ENCODE peak calls at places on chromosomes 12 and 14, in nine cellular contexts. P is endodermal cell; E is CD8-positive, alpha-beta T cell; J is lower lobe of right lung; O is suprapubic skin; X is effector memory CD4-positive, alpha-beta T cell; K is left ventricle myocardium inferior; A is esophagus squamous epithelium; I is CD4-positive, alpha-beta memory T cell. H is an unnamed sample.
A peak's percentile ranks its signal among the peaks of the same experiment; 100 is the strongest.

GRCh38 chr14:59123975-59124374 is 64.5 kb upstream of the DAAM1 start:
- DNase-seq in I (no peak), E (no peak), A (no peak), P (no peak), K (no peak), O (no peak), X (no peak), J (no peak), H (no peak)

GRCh38 chr12:6958609-6959375 is 7.6 kb downstream of the PTPN6 start:
- DNase-seq in O (no peak), A (no peak), X (peak; percentile 73), E (peak; percentile 77), J (peak; percentile 52), P (no peak), I (peak; percentile 88), K (peak; percentile 29), H (peak; percentile 59)

GRCh38 chr14:103872492-103873113 is 25.2 kb upstream of the PPP1R13B start:
- DNase-seq in X (no peak), J (no peak), O (no peak), A (no peak), E (peak; percentile 14), I (peak; percentile 24), K (no peak), P (peak; percentile 83), H (no peak)

GRCh38 chr12:131219173-131220006 is 265.7 kb downstream of the ADGRD1 start:
- DNase-seq in K (no peak), X (no peak), A (no peak), O (peak; percentile 48), I (no peak), P (no peak), E (no peak), J (no peak), H (no peak)

GRCh38 chr12:2890388-2891239 is at the start of gene TULP3:
- DNase-seq in J (peak; percentile 98), K (peak; percentile 99), P (peak; percentile 100), I (peak; percentile 98), O (peak; percentile 100), A (peak; percentile 82), X (peak; percentile 98), E (peak; percentile 99), H (peak; percentile 100)

GRCh38 chr12:71397433-71397954 is 42.1 kb upstream of the LGR5 start:
- DNase-seq in E (no peak), O (no peak), J (no peak), K (no peak), P (no peak), I (no peak), X (no peak), A (no peak), H (no peak)

GRCh38 chr12:113860059-113860820 is 105.9 kb downstream of the RBM19 start:
- DNase-seq in I (no peak), A (no peak), P (peak; percentile 84), X (no peak), O (no peak), J (no peak), E (no peak), K (no peak), H (no peak)

GRCh38 chr12:88519802-88520435 is 60.4 kb downstream of the KITLG start:
- DNase-seq in J (no peak), X (no peak), K (no peak), A (no peak), E (no peak), P (no peak), I (no peak), O (no peak), H (no peak)

GRCh38 chr14:68412505-68413496 is 380.1 kb downstream of the ZFP36L1 start:
- DNase-seq in I (no peak), K (no peak), J (no peak), E (no peak), X (no peak), P (no peak), O (no peak), A (no peak), H (no peak)

GRCh38 chr14:54653764-54654469 is 87.0 kb downstream of the SAMD4A start:
- DNase-seq in J (no peak), O (peak; percentile 74), K (peak; percentile 55), X (no peak), I (no peak), A (no peak), E (no peak), P (no peak), H (no peak)

GRCh38 chr12:3142386-3142785 is 65.2 kb downstream of the TSPAN9 start:
- DNase-seq in J (no peak), K (no peak), O (no peak), X (no peak), I (no peak), A (no peak), E (no peak), P (no peak), H (no peak)

GRCh38 chr14:104601786-104602185 is 2.8 kb downstream of the TMEM179 start:
- DNase-seq in K (no peak), E (no peak), J (peak; percentile 32), P (no peak), A (no peak), X (no peak), I (no peak), O (peak; percentile 48), H (peak; percentile 73)

GRCh38 chr12:55850893-55851292 is 8.2 kb upstream of the MMP19 start:
- DNase-seq in A (no peak), X (no peak), I (no peak), E (no peak), P (no peak), J (no peak), O (peak; percentile 28), K (no peak), H (no peak)

GRCh38 chr12:123363385-123363742 is 1.3 kb downstream of the SBNO1 start:
- DNase-seq in K (no peak), X (no peak), J (no peak), P (no peak), I (no peak), E (peak; percentile 12), A (no peak), O (no peak), H (no peak)

GRCh38 chr12:68310370-68310769 is 21.8 kb downstream of the MDM1 start:
- DNase-seq in K (no peak), E (no peak), X (no peak), J (no peak), P (no peak), O (no peak), A (no peak), I (no peak), H (no peak)

GRCh38 chr14:101033446-101034165 is 130.1 kb upstream of the RTL1 start:
- DNase-seq in K (peak; percentile 7), P (peak; percentile 22), I (no peak), O (peak; percentile 39), E (no peak), J (no peak), A (no peak), X (no peak), H (peak; percentile 59)

GRCh38 chr12:52602552-52602951 is 1.3 kb upstream of the KRT72 start:
- DNase-seq in K (no peak), E (peak; percentile 8), J (no peak), P (peak; percentile 34), A (no peak), I (no peak), X (no peak), O (no peak), H (no peak)

GRCh38 chr12:1350934-1351240 is 243.5 kb downstream of the FBXL14 start:
- DNase-seq in J (no peak), E (no peak), A (no peak), X (no peak), I (no peak), K (no peak), O (no peak), P (no peak), H (no peak)
- H3K4me1 ChIP-seq in J (no peaks in the 10 kb centered on the region), E (no peaks in the 10 kb centered on the region), A (no peaks in the 10 kb centered on the region), X (no peaks in the 10 kb centered on the region), I (no peaks in the 10 kb centered on the region), K (peaks cover 24% of the 10 kb centered on the region), O (no peaks in the 10 kb centered on the region), P (no peaks in the 10 kb centered on the region), H (peaks cover 17% of the 10 kb centered on the region)

DNA sequence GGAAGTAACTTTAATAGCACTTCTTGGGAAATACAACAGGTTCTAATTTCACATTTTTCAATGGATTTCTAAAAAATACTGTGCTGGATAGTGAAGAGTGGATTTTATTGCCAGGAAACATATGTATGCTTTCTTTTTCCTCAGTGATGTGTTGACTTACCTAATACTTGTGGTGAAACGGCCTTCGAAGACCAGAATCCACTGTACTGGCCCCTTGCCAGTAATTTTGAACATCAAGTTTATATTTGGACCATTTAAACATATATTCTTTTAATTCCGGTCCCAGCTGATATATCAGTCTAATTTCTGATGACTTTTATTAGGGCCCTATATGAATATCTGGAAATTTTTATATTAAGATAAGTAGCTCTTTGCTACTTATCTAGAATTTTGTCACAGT is 1.8 kb downstream of the MSRB3 start:
- DNase-seq in P (no peak), I (no peak), O (no peak), E (no peak), X (no peak), A (no peak), J (no peak), K (no peak), H (no peak)
- H3K4me1 ChIP-seq in P (no peaks in the 10 kb centered on the region), I (no peaks in the 10 kb centered on the region), O (peaks cover 19% of the 10 kb centered on the region), E (peaks cover 6% of the 10 kb centered on the region), X (peaks cover 9% of the 10 kb centered on the region), A (peaks cover 3% of the 10 kb centered on the region), J (peaks cover 14% of the 10 kb centered on the region), K (peaks cover 70% of the 10 kb centered on the region), H (peaks cover 8% of the 10 kb centered on the region)

DNA sequence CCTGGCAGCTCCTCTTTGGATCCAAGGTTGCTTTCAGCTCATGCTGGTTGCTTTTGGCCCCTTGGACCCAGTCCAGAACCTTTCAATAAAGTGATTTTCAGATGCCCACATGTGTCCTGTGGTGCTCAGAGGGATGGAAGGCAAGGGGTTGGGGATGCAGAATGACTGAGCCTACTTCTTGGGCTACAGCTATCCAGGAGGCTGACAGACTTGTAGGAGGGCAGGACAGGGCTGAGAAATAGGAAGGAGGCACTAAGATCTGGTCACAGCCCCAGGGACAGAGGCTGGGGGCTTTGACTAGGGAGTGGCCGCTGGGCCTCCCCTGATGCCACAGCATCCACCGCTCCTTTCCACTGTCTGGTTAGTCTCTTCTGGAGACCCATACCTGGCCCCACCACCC is 1.2 kb upstream of the HOXC11 start:
- DNase-seq in E (no peak), I (no peak), J (no peak), X (no peak), P (no peak), A (no peak), K (no peak), O (no peak), H (no peak)
- H3K4me1 ChIP-seq in E (peaks cover 32% of the 10 kb centered on the region), I (peaks cover 28% of the 10 kb centered on the region), J (peaks cover 12% of the 10 kb centered on the region), X (peaks cover 30% of the 10 kb centered on the region), P (no peaks in the 10 kb centered on the region), A (peaks cover 21% of the 10 kb centered on the region), K (peaks cover 29% of the 10 kb centered on the region), O (peaks cover 46% of the 10 kb centered on the region), H (no peaks in the 10 kb centered on the region)

DNA sequence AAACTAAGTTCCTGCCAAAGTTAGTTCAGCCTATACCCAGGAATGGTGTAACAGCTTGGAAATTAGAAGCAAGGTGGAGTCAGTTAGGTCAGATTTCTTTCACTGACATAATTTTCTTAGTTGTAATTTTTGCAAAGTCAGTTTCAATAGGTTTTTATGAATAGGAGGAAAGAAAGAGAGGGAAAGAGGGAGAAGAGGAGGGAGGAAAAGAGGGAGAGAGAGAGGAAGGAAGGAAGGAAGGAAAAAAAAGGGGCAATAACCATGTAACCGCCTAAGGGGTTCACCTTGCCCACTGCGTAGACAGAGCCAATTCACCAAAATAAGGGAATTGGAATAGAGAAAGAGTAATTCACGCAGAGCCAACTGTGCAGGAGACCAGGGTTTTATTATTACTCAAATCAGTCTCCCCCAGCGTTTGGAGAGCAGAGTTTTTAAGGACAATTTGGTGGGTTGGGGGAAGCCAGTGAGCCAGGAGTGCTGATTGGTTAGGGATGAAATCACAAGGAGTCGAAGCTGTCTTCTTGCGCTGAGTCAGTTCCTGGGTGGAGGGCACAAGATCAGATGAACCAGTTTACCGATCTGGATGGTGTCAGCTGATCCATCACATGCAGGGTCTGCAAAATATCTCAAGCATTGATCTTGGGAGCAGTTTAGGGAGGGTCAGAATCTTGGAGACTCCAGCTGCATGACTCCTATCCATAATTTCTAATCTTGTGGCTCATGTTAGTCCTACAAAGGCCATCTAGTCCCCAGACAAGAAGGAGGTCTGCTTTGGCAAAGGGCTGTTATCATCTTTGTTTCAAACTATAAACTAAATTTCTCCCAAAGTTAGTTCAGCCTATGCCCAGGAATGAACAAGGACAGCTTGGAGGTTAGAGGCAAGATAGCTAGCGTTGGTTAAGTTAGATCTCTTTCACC is 126.0 kb upstream of the AMIGO2 start:
- DNase-seq in K (no peak), J (no peak), X (no peak), P (no peak), O (no peak), I (no peak), A (no peak), E (no peak), H (no peak)
- H3K4me1 ChIP-seq in K (no peaks in the 10 kb centered on the region), J (peaks cover 17% of the 10 kb centered on the region), X (peaks cover 54% of the 10 kb centered on the region), P (peaks cover 13% of the 10 kb centered on the region), O (no peaks in the 10 kb centered on the region), I (peaks cover 82% of the 10 kb centered on the region), A (no peaks in the 10 kb centered on the region), E (peaks cover 77% of the 10 kb centered on the region), H (peaks cover 7% of the 10 kb centered on the region)